ENCODE peak calls at places on chromosomes 1 and 21, in four cellular contexts. M, R, B and U are unnamed samples.

GRCh38 chr21:41710823-41711160 is 56.1 kb downstream of the RIPK4 start:
- DNase-seq in R (no peak), M (peak), B (no peak), U (no peak)

GRCh38 chr1:227316941-227317540 is 1.3 kb downstream of the CDC42BPA start:
- DNase-seq in R (no peak), B (no peak), M (peak), U (no peak)

GRCh38 chr1:145963218-145964019 is 956 bp downstream of the ANKRD34A start:
- DNase-seq in R (no peak), M (no peak), B (no peak), U (no peak)

GRCh38 chr1:39136635-39137034 is 67.9 kb upstream of the MACF1 start:
- DNase-seq in R (no peak), B (no peak), M (no peak), U (no peak)

GRCh38 chr1:114986286-114986685 is 43.3 kb upstream of the TSHB start:
- DNase-seq in B (no peak), M (no peak), R (no peak), U (no peak)

GRCh38 chr1:193542668-193543067 is 356.3 kb upstream of the B3GALT2 start:
- DNase-seq in B (no peak), M (peak), R (no peak), U (no peak)

GRCh38 chr1:229653420-229653819 is 27.4 kb downstream of the URB2 start:
- DNase-seq in B (no peak), R (no peak), M (no peak), U (no peak)

GRCh38 chr1:10181154-10181553 is 29.2 kb upstream of the KIF1B start:
- DNase-seq in R (no peak), M (no peak), B (peak), U (no peak)

GRCh38 chr1:247165674-247166073 is 6.1 kb downstream of the ZNF124 start:
- DNase-seq in M (no peak), R (no peak), B (no peak), U (no peak)

GRCh38 chr1:56838726-56839125 is 15.9 kb upstream of the C8A start:
- DNase-seq in M (no peak), B (no peak), R (no peak), U (no peak)

GRCh38 chr1:213474054-213474453 is 423.0 kb downstream of the RPS6KC1 start:
- DNase-seq in M (peak), R (no peak), B (no peak), U (no peak)

GRCh38 chr1:153347856-153348255 is 785 bp downstream of the PGLYRP4 start:
- DNase-seq in B (no peak), M (no peak), R (no peak), U (no peak)

GRCh38 chr1:25017436-25018109 is 87.5 kb upstream of the RUNX3 start:
- DNase-seq in M (no peak), B (no peak), R (no peak), U (no peak)

GRCh38 chr21:42003051-42003461 is 7.1 kb downstream of the ZBTB21 start:
- DNase-seq in R (no peak), M (no peak), B (no peak), U (no peak)

GRCh38 chr1:2108213-2108876 is 58.1 kb downstream of the PRKCZ start:
- DNase-seq in B (no peak), R (no peak), M (peak), U (peak)

GRCh38 chr21:45871616-45872236 is 109.8 kb upstream of the COL6A1 start:
- DNase-seq in M (no peak), B (no peak), R (no peak), U (no peak)

GRCh38 chr1:169106921-169107672 is 607 bp downstream of the ATP1B1 start:
- DNase-seq in R (no peak), B (no peak), M (no peak), U (no peak)

GRCh38 chr1:196071452-196071851 is 536.8 kb downstream of the KCNT2 start:
- DNase-seq in R (no peak), M (no peak), B (no peak), U (no peak)

GRCh38 chr1:196074182-196074581 is 534.1 kb downstream of the KCNT2 start:
- DNase-seq in B (no peak), M (no peak), R (no peak), U (no peak)

GRCh38 chr1:196075621-196076020 is 532.6 kb downstream of the KCNT2 start:
- DNase-seq in M (no peak), R (no peak), B (no peak), U (no peak)

GRCh38 chr1:196070940-196071339 is 537.3 kb downstream of the KCNT2 start:
- DNase-seq in B (no peak), M (no peak), R (no peak), U (no peak)
- TF ChIP-seq CTCF in B (no peak), M (no peak), R (no peak), U (no peak)

GRCh38 chr1:201783572-201783971 is 45.4 kb upstream of the IPO9 start:
- DNase-seq in B (no peak), R (no peak), M (no peak), U (no peak)
- TF ChIP-seq CTCF in B (no peak), R (no peak), M (peak), U (no peak)

GRCh38 chr1:40770296-40771070 is 13.1 kb upstream of the KCNQ4 start:
- DNase-seq in B (no peak), R (no peak), M (no peak), U (no peak)

GRCh38 chr1:40768146-40768990 is 15.2 kb upstream of the KCNQ4 start:
- DNase-seq in M (no peak), R (no peak), B (no peak), U (no peak)

GRCh38 chr1:40772146-40772770 is 11.3 kb upstream of the KCNQ4 start:
- DNase-seq in B (no peak), M (no peak), R (no peak), U (no peak)

GRCh38 chr1:40766560-40766959 is 17.0 kb upstream of the KCNQ4 start:
- DNase-seq in B (no peak), M (no peak), R (no peak), U (no peak)

GRCh38 chr1:40769815-40770214 is 13.8 kb upstream of the KCNQ4 start:
- DNase-seq in M (no peak), R (no peak), B (no peak), U (no peak)
- TF ChIP-seq CTCF in M (peak), R (no peak), B (peak), U (peak)

GRCh38 chr1:111738133-111738435 is 1.1 kb downstream of the INKA2 start:
- DNase-seq in R (no peak), B (no peak), M (no peak), U (no peak)

GRCh38 chr1:111739984-111740765 is 980 bp upstream of the INKA2 start:
- DNase-seq in R (peak), B (no peak), M (peak), U (no peak)

GRCh38 chr1:111737216-111738132 is 1.7 kb downstream of the INKA2 start:
- DNase-seq in R (peak), M (no peak), B (no peak), U (no peak)

GRCh38 chr1:111738436-111739221 is 566 bp downstream of the INKA2 start:
- DNase-seq in R (peak), M (peak), B (no peak), U (no peak)

DNA sequence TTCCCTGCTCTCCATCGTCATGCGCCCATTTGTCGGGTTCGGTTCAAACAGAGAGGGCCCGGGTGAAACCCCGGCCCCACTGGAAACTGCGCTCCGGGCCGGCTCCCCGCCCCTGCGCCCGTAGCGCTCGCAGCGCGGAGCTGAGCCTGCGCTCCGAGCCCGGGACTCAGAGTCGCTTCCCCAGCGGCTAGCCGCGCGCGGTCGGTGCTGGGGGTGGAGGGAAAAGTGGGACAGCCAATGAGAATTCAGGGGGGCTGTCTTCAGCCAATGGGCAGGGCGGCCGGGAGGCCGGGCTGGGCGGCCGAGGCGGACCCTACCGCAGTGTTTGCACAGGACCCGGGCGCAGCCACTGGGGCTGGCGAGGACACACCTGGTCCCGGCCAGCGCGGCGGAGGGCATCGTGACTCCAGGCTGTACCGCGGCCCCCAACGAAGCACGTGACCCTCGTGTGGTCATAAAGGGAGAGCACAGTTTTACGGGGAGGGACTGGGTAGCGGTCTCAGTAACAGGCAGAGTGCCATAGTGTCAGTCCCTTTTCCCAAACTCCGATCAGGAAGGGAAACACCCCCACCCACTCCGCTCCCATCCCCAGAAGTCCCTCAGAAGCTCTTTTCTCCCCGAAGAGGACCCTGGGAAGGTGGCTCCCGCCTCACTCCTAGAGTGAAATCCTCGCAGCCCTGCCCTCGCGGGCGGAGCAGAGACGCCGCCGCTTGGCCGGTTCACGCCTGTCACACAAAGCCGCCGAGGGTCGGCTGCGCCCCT is at the start of gene INKA2:
- DNase-seq in R (peak), M (peak), B (no peak), U (peak)
- TF ChIP-seq CTCF in R (peak), M (no peak), B (no peak), U (no peak)

GRCh38 chr21:28805885-28806284 is 186.8 kb downstream of the LTN1 start:
- DNase-seq in M (no peak), R (peak), B (peak), U (no peak)

GRCh38 chr21:28811860-28812259 is 180.8 kb downstream of the LTN1 start:
- DNase-seq in B (peak), R (no peak), M (no peak), U (no peak)

GRCh38 chr21:28810826-28811524 is 181.7 kb downstream of the LTN1 start:
- DNase-seq in M (no peak), B (no peak), R (no peak), U (no peak)
- TF ChIP-seq CTCF in M (no peak), B (no peak), R (no peak), U (no peak)

GRCh38 chr1:117121589-117122296 is at the start of gene TRIM45:
- DNase-seq in M (peak), R (peak), B (peak), U (peak)
- TF ChIP-seq CTCF in M (peak), R (peak), B (peak), U (peak)

DNA sequence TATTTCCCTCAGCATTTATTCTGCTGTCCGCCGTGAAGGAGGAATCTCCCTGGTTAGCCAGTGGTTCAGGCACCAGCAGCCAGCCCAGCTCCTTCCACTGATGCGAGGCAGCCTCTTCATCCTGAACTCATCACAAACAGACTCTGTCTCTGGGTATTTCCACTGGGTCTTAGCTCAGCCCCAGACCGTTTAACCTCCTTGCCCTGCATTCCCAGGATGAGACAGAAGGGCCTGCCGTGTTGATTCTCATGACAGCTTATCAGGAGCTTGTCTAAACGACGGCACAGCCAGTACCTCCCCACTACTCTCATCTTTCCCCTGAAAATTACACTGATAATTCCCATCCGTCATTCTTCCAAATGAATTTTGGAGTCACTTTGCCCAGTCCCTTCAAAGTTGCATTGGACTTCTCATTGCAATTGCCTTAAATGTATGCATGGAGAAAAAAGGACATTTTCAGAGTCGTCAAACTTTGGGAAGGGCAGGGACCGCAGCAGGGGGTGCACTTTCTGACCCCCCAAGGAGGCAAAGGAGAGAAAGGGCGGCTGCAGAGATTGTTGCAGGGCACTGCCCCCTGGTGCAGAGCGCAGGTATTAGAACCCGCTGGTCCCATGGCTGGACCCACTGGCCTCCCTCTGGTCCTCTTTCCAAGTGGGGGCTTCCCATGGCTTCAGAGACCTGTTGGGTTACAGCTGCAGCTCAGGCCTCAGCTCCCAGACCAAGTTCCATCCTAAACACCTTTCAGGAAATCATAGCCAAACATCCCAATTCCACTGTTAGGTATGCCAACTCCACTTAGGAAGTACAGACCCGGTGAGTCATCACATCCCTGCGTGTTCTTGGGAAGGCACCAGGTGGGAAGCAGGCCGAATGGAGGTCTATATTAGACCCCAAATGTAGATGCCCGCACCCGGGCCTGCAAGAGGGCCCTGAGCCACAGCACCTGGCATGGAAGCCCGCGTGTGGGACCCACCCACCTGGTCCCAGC is 3.7 kb upstream of the MEGF6 start:
- DNase-seq in B (no peak), R (no peak), M (peak), U (no peak)
- TF ChIP-seq CTCF in B (peak), R (peak), M (peak), U (peak)